ENCODE peak calls at places on chromosomes 4 and X, in five cellular contexts. M is HepG2, U is upper lobe of left lung, O is GM12878, X is K562. F is an unnamed sample.

GRCh38 chr4:98659106-98659592 is 738 bp upstream of the TSPAN5 start:
- ATAC-seq in X (no peak), O (no peak), M (no peak), U (no peak), F (peak; percentile 15)

GRCh38 chrX:104281564-104281963 is 26.8 kb upstream of the ESX1 start:
- ATAC-seq in U (no peak), O (no peak), X (no peak), M (no peak), F (no peak)

GRCh38 chrX:112053169-112053568 is 29.4 kb downstream of the TRPC5 start:
- ATAC-seq in O (no peak), U (no peak), M (no peak), X (no peak), F (no peak)

GRCh38 chr4:180099962-180100361 is 2143.2 kb upstream of the TENM3 start:
- ATAC-seq in X (no peak), O (no peak), U (no peak), M (no peak), F (no peak)

GRCh38 chr4:46432923-46433322 is 43.0 kb upstream of the GABRA2 start:
- ATAC-seq in U (no peak), M (no peak), O (no peak), X (no peak), F (no peak)

GRCh38 chr4:67721770-67722597 is 21.0 kb upstream of the UBA6 start:
- ATAC-seq in U (no peak), O (no peak), M (no peak), X (peak; percentile 86), F (no peak)

GRCh38 chrX:27981349-27981748 is at the start of gene DCAF8L1:
- ATAC-seq in O (no peak), U (no peak), M (no peak), X (no peak), F (no peak)

GRCh38 chr4:6179362-6179761 is 21.0 kb downstream of the JAKMIP1 start:
- ATAC-seq in U (no peak), O (no peak), X (no peak), M (no peak), F (no peak)

GRCh38 chr4:102227388-102227787 is 117.9 kb downstream of the SLC39A8 start:
- ATAC-seq in O (no peak), M (no peak), X (no peak), U (no peak), F (no peak)

GRCh38 chrX:8084023-8084422 is 87.0 kb downstream of the VCX2 start:
- ATAC-seq in X (no peak), O (no peak), U (no peak), M (no peak), F (no peak)

GRCh38 chrX:66005832-66006449 is 33.9 kb downstream of the VSIG4 start:
- ATAC-seq in X (peak; percentile 8), U (no peak), M (no peak), O (no peak), F (no peak)

GRCh38 chr4:156100651-156101050 is 147.0 kb upstream of the CTSO start:
- ATAC-seq in X (no peak), O (no peak), M (no peak), U (no peak), F (no peak)

GRCh38 chr4:73067971-73068394 is 1.5 kb downstream of the COX18 start:
- ATAC-seq in U (no peak), M (no peak), O (no peak), X (no peak), F (no peak)

GRCh38 chrX:44828008-44828605 is 15.7 kb upstream of the DUSP21 start:
- ATAC-seq in X (no peak), M (no peak), U (no peak), O (no peak), F (no peak)

GRCh38 chr4:86841309-86841708 is 7.9 kb downstream of the SLC10A6 start:
- ATAC-seq in O (no peak), M (no peak), U (no peak), X (no peak), F (no peak)

GRCh38 chr4:6892190-6892908 is 17.3 kb upstream of the TBC1D14 start:
- ATAC-seq in M (peak; percentile 79), U (peak; percentile 85), O (peak; percentile 58), X (peak; percentile 89), F (peak; percentile 68)

GRCh38 chr4:4394644-4395043 is 7.7 kb downstream of the NSG1 start:
- ATAC-seq in U (no peak), O (no peak), M (no peak), X (no peak), F (no peak)

GRCh38 chrX:117568238-117568637 is 548.4 kb downstream of the KLHL13 start:
- ATAC-seq in O (no peak), U (no peak), M (no peak), X (no peak), F (no peak)

GRCh38 chr4:175351473-175351872 is 433.3 kb downstream of the ADAM29 start:
- ATAC-seq in U (no peak), O (no peak), X (no peak), M (no peak), F (no peak)

GRCh38 chr4:86564795-86565194 is 29.3 kb upstream of the PTPN13 start:
- ATAC-seq in O (peak; percentile 52), U (peak; percentile 74), M (no peak), X (no peak), F (no peak)

DNA sequence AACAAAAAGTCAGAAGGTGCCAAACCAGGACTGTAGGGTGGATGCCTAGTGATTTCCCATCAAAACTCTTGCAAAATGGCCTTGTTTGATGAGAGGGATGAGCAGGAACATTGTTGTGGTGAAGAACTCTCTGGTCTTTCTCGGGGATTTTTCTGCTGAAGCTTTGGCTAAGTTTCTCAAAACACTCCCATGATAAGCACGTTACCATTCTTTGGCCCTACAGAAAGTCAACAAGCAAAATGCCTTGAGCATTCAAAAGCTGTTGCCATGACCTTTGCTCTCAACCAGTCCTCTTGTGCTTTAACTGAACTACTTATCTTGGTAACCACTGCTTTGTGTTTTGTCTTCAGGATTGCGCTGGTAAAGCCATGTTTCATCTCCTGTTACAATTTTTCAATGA is 3.0 kb upstream of the SEC31A start:
- ATAC-seq in M (no peak), O (no peak), X (no peak), U (no peak), F (no peak)
- H3K36me3 ChIP-seq in M (no peaks in the 10 kb centered on the region), O (peaks cover 16% of the 10 kb centered on the region), X (peaks cover 63% of the 10 kb centered on the region), U (peaks cover 12% of the 10 kb centered on the region), F (no peaks in the 10 kb centered on the region)

GRCh38 chr4:40401096-40401495 is 66.0 kb downstream of the CHRNA9 start:
- ATAC-seq in M (no peak), U (no peak), X (no peak), O (no peak), F (no peak)

GRCh38 chr4:40399578-40399977 is 64.4 kb downstream of the CHRNA9 start:
- ATAC-seq in M (no peak), O (no peak), U (no peak), X (no peak), F (no peak)

GRCh38 chr4:40401646-40402045 is 66.5 kb downstream of the CHRNA9 start:
- ATAC-seq in U (no peak), X (no peak), O (no peak), M (no peak), F (no peak)

GRCh38 chr4:40395166-40395900 is 60.2 kb downstream of the CHRNA9 start:
- ATAC-seq in O (no peak), M (peak; percentile 24), U (peak; percentile 7), X (no peak), F (no peak)

GRCh38 chr4:40395908-40396806 is 61.0 kb downstream of the CHRNA9 start:
- ATAC-seq in M (peak; percentile 86), O (no peak), U (peak; percentile 85), X (no peak), F (no peak)
- TF ChIP-seq EP300 in M (no peak), O (no peak), U (no peak), X (no peak), F (no peak)

GRCh38 chr4:128347930-128348660 is 60.5 kb upstream of the PGRMC2 start:
- ATAC-seq in X (peak; percentile 57), O (no peak), U (no peak), M (no peak), F (no peak)

GRCh38 chr4:128345650-128346049 is 58.0 kb upstream of the PGRMC2 start:
- ATAC-seq in U (no peak), M (no peak), O (no peak), X (no peak), F (no peak)

GRCh38 chr4:128349921-128350320 is 62.3 kb upstream of the PGRMC2 start:
- ATAC-seq in M (peak; percentile 90), X (peak; percentile 66), U (no peak), O (no peak), F (no peak)

GRCh38 chr4:128346054-128346716 is 58.6 kb upstream of the PGRMC2 start:
- ATAC-seq in M (no peak), U (no peak), O (no peak), X (no peak), F (no peak)

DNA sequence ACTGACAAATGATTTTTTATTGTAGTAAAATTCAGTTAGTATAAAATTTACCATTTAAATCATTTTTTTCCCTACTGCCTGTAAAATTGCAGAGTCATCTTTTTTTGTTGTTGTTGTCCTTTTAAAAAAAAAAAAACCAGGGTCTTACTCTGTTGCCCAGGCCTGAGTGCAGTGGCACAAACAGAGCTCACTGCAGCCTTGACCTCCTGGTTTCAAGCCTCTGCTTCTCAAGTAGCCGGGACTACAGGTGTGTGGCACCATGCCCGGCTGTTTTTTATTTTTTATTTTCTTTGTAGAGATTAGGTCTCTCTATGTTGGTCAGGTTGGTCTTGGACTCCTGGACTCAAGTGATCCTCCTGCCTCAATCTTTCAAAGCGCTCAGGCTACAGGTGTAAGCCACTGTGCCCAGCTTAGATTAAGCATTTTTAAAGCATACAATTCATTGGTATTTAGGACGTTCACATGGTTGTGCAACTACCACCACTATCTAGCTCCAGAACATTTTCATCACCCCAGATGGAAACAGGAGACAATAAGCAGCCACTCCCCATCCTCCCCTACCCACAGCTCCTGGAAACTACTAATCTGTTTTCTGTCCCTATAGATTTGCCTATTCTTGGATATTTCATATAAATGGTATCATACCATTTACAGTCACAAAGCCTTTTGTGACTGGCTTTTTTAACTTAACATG is 59.7 kb upstream of the PGRMC2 start:
- ATAC-seq in O (no peak), U (no peak), M (no peak), X (peak; percentile 78), F (peak; percentile 60)
- H3K27ac ChIP-seq in O (no peak overlapping the region), U (no peak overlapping the region), M (no peak overlapping the region), X (peak overlapping the region; percentile 12), F (no peak overlapping the region)

DNA sequence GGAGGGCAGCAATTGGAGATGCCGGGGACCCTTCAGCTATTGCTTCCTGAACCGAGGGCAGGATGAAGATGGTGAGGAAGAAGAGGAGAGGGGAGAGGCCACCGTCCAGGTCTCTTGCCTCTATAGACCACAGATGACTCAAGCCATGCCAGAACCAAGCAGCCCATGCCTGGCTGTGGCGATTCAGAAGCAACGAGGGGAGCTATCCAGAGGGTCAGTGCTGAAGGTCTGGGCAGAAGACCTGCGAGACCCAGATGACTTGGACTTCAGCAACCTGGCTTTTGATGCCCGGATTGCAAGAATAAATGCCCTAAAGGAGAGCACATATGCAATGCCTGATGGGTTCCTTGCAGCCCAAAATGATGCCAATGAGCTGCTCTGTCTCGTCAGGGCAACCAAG is 70.2 kb upstream of the PRPS2 start:
- ATAC-seq in X (no peak), M (no peak), O (no peak), U (no peak), F (no peak)
- H3K36me3 ChIP-seq in X (no peaks in the 10 kb centered on the region), M (no peaks in the 10 kb centered on the region), O (no peaks in the 10 kb centered on the region), U (no peaks in the 10 kb centered on the region), F (no peaks in the 10 kb centered on the region)

DNA sequence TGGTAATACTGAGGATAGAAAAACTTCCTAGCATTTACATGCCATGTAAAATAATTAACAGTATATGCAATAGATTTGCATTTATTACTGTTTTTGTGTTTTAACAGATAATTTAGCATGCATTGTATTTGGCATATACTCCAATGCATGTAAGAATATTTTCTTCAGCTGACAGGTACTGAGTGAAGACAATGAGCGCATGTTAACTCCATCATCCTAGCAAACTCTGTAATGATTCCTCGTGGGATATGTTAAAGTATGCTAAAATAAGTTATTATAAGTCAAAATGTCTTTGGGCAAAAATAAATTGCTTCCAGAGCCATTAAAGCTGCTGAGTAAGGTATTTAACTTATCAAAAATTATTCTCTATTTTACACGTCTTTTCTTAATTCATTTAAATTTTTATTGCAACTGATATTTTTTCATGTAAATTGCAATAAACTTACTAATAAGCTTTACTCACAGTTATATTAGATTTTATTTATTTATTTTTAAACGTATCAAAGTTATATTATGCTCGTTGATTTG is 616.4 kb upstream of the NDST4 start:
- ATAC-seq in U (no peak), M (no peak), X (no peak), O (no peak), F (no peak)
- TF ChIP-seq EP300 in U (no peak), M (no peak), X (no peak), O (no peak), F (no peak)